ENCODE peak calls at places on chromosomes 13 and 19, in nine cellular contexts. Q is A549, M is kidney epithelial cell, K is A673, A is mesothelial cell of epicardium, G is coronary artery, R is progenitor cell of endocrine pancreas, W is right atrium auricular region, F is upper lobe of right lung. H is an unnamed sample.

GRCh38 chr19:56076413-56076998 is 44.6 kb downstream of the ZNF787 start:
- DNase-seq in A (peak; percentile 63), R (peak; percentile 59), F (no peak), G (no peak), Q (peak; percentile 70), M (no peak), W (no peak), K (peak; percentile 62), H (peak; percentile 75)

GRCh38 chr19:7928741-7929701 is 3.1 kb upstream of the CTXN1 start:
- DNase-seq in M (peak; percentile 53), W (no peak), Q (peak; percentile 40), G (no peak), F (no peak), K (peak; percentile 79), R (no peak), A (peak; percentile 71), H (peak; percentile 79)

GRCh38 chr19:4984448-4984990 is 15.6 kb downstream of the KDM4B start:
- DNase-seq in A (no peak), F (no peak), M (no peak), Q (no peak), W (no peak), G (no peak), R (no peak), K (no peak), H (no peak)

GRCh38 chr13:99347911-99348451 is 40.8 kb upstream of the GPR183 start:
- DNase-seq in F (no peak), R (no peak), G (no peak), M (no peak), W (no peak), A (no peak), K (no peak), Q (no peak), H (no peak)

GRCh38 chr13:85710545-85710944 is 88.7 kb downstream of the SLITRK6 start:
- DNase-seq in M (no peak), R (no peak), A (no peak), K (no peak), W (no peak), G (no peak), Q (no peak), F (no peak), H (no peak)

GRCh38 chr13:112651306-112651705 is 38.5 kb upstream of the ATP11A start:
- DNase-seq in A (no peak), Q (no peak), K (no peak), G (no peak), M (no peak), W (no peak), F (no peak), R (no peak), H (no peak)

GRCh38 chr19:10544242-10544752 is 593 bp downstream of the ATG4D start:
- DNase-seq in W (no peak), M (no peak), A (no peak), G (no peak), Q (no peak), F (peak; percentile 73), R (peak; percentile 25), K (no peak), H (no peak)

GRCh38 chr13:49053899-49054298 is 78.2 kb downstream of the FNDC3A start:
- DNase-seq in A (no peak), F (no peak), W (no peak), G (no peak), R (no peak), M (no peak), Q (no peak), K (no peak), H (no peak)

GRCh38 chr13:43546260-43546659 is 240.5 kb downstream of the ENOX1 start:
- DNase-seq in Q (no peak), A (no peak), W (no peak), K (no peak), R (no peak), F (no peak), M (no peak), G (no peak), H (no peak)

GRCh38 chr13:75132800-75133695 is 348.9 kb downstream of the TBC1D4 start:
- DNase-seq in K (no peak), G (no peak), F (no peak), A (no peak), Q (no peak), W (no peak), M (no peak), R (no peak), H (no peak)

GRCh38 chr13:42363941-42364612 is 92.1 kb downstream of the AKAP11 start:
- DNase-seq in G (no peak), F (no peak), Q (peak; percentile 10), W (no peak), A (no peak), R (no peak), M (peak; percentile 7), K (peak; percentile 13), H (no peak)

DNA sequence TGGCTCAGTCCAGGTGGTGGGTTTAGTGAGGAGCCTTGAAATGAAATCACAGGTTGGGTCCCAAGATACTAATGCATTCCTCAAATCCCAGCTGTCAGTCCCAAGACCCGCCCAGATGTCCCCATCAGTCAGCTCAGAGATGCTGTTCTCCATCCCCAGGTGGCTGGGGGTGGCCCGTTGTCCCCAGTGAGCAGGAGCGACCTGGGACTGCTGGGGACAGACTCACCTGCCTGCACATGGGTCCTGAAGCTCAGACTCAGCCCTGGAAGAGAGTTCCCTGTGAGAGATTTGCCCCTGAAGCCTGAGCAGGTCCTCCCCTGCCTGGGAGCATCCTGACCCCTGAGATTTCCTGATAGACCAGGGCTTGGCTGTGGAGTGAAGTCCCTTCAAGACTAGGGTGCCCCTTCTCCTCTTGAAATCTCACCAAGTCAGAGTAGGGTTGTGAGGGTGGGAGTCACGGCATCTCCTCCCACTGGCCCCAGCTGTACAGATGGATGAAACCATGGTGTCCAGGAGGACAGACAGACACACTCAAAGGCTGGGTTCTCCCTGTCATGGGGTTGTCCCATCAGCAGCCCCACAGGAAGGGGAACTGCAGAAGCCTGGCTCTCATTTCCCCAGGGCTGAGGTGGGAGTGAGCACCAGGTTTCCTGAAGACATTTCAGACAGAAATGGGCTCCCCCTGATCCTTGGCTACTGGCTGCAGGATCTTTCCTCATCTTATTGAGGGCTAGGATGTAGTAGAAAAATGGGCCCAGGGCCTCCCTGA is 14.4 kb downstream of the LILRA5 start:
- DNase-seq in A (no peak), W (no peak), K (no peak), M (no peak), Q (no peak), R (no peak), G (no peak), F (no peak), H (no peak)
- TF ChIP-seq CTCF in A (no peak), W (no peak), K (no peak), M (no peak), Q (no peak), R (no peak), G (no peak), F (no peak), H (no peak)

DNA sequence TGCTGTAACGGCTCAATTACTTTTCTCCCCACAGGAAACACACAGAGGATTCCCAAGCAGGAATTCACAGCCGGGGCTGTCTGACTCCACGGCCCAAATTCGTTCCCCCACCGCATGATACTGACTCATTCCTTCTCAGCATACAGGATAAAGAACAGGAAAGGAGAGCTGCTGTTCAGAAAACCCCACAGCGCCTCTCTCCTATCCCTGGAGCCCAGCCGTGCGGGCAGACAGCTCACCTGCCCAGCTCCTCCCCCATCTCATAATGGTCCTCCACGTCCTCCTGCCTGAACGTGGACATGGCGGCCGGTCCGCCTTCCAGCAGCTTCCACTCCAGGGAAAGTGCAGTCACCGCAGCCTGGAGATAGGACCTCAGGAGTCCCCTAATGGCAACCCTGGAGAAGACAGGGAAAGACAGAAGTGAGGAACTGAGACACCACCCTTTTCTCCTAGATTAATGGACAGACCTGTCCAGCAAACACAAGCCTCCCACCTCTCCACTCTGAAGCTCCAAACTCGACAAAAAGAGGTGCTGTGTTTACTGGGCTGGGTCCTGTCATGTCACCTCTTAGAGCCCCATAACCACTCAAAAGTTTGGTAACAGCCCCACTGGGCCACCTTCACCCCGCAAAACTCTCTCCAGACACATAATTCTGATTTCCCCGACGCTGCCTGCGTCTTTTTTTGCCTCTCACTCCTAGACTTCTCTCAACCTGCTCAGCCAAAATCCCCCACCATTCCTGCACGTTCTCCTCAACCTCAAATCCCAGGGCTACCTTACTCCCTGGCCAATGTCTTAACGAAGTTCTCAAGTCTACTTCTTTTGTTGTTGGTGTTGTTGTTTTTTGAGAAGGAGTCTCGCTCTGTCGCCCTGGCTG is 1.2 kb downstream of the DAPK3 start:
- DNase-seq in Q (peak; percentile 72), W (no peak), M (peak; percentile 76), R (peak; percentile 18), F (no peak), K (peak; percentile 65), A (peak; percentile 58), G (no peak), H (peak; percentile 51)
- TF ChIP-seq CTCF in Q (no peak), W (peak; percentile 23), M (peak; percentile 18), R (peak; percentile 16), F (no peak), K (peak; percentile 28), A (no peak), G (no peak), H (no peak)

GRCh38 chr13:29564828-29565227 is 30.7 kb downstream of the SLC7A1 start:
- DNase-seq in F (no peak), G (no peak), A (no peak), K (no peak), Q (no peak), M (no peak), W (no peak), R (no peak), H (no peak)
- TF ChIP-seq CTCF in F (no peak), G (no peak), A (no peak), K (peak; percentile 4), Q (no peak), M (peak; percentile 19), W (no peak), R (no peak), H (no peak)

GRCh38 chr13:90696656-90697055 is 650.8 kb upstream of the MIR17HG start:
- DNase-seq in A (no peak), Q (no peak), K (peak; percentile 15), G (no peak), R (no peak), M (no peak), W (no peak), F (no peak), H (no peak)

GRCh38 chr13:90700340-90700739 is 647.1 kb upstream of the MIR17HG start:
- DNase-seq in R (no peak), M (no peak), F (no peak), G (no peak), Q (no peak), A (no peak), K (no peak), W (no peak), H (no peak)

GRCh38 chr13:90690458-90691063 is 656.9 kb upstream of the MIR17HG start:
- DNase-seq in K (no peak), F (no peak), Q (no peak), R (no peak), W (no peak), M (no peak), A (no peak), G (no peak), H (no peak)

GRCh38 chr13:90701264-90701663 is 646.2 kb upstream of the MIR17HG start:
- DNase-seq in K (no peak), M (no peak), W (no peak), F (no peak), A (no peak), Q (no peak), G (no peak), R (no peak), H (no peak)

DNA sequence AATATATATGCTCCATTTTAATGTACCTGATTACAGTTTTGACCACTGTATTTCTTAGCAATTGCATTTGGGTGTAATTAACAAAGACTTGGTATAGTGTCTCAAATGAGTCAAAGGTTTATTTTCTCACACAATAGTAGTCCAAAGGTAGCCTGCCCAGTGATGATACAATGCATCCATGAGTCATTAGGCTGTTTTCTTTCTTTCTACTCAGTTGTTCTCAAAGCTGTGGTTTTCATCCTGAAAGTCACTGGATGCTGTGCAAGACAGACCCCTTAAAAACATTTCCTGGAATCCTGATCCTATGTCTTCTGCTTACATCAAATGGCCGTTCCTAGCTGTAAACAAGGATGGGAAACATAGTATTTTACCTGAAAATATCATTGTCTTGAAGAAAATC is 651.2 kb upstream of the MIR17HG start:
- DNase-seq in Q (peak; percentile 4), A (no peak), G (no peak), F (no peak), K (no peak), M (peak; percentile 56), W (no peak), R (no peak), H (no peak)
- TF ChIP-seq CTCF in Q (no peak), A (no peak), G (no peak), F (no peak), K (no peak), M (no peak), W (no peak), R (no peak), H (no peak)